ENCODE peak calls at places on chromosome 13, in ten cellular contexts. X is stimulated activated CD4-positive, alpha-beta T cell treated with anti-CD3 and anti-CD28 coated beads, Interleukin-4, amount 100 ng/mL, for 4 hours; G is ascending aorta; S is tibial artery; N is breast epithelium; J is stimulated activated naive CD8-positive, alpha-beta T cell treated with anti-CD3 and anti-CD28 coated beads, Interleukin-15, Interleukin-2, amounts not matched to agents 100 U/mL and 50 U/mL, for 24 hours; O is EL; D is central memory CD4-positive, alpha-beta T cell; A is AG09319; R is cardiac septum. K is an unnamed sample.
A peak's percentile ranks its signal among the peaks of the same experiment; 100 is the strongest.

GRCh38 chr13:99434258-99434788 is 66.9 kb upstream of the TM9SF2 start:
- DNase-seq in R (no peak), S (no peak), J (peak; percentile 79), D (peak; percentile 94), N (no peak), X (peak; percentile 52), O (no peak), G (no peak), A (no peak), K (no peak)

GRCh38 chr13:110812869-110813645 is 99.6 kb downstream of the ING1 start:
- DNase-seq in A (no peak), J (no peak), G (no peak), O (no peak), N (no peak), D (no peak), X (no peak), R (no peak), S (no peak), K (no peak)

GRCh38 chr13:98468352-98468751 is 108.6 kb downstream of the STK24 start:
- DNase-seq in R (no peak), A (no peak), S (no peak), J (no peak), D (no peak), G (no peak), N (no peak), O (no peak), X (no peak), K (no peak)

GRCh38 chr13:99983401-99984133 is 2.0 kb downstream of the ZIC2 start:
- DNase-seq in O (no peak), D (no peak), G (no peak), X (no peak), J (no peak), R (no peak), A (no peak), N (no peak), S (no peak), K (no peak)

GRCh38 chr13:91592050-91593014 is 193.9 kb downstream of the GPC5 start:
- DNase-seq in S (no peak), X (no peak), O (no peak), G (no peak), D (no peak), A (no peak), N (no peak), R (no peak), J (no peak), K (no peak)

GRCh38 chr13:40776681-40777165 is 5.7 kb upstream of the MRPS31 start:
- DNase-seq in S (no peak), R (peak; percentile 84), N (no peak), X (peak; percentile 50), D (peak; percentile 80), A (no peak), G (no peak), O (peak; percentile 79), J (peak; percentile 71), K (no peak)

GRCh38 chr13:41696163-41697003 is 239.0 kb downstream of the RGCC start:
- DNase-seq in O (peak; percentile 90), N (no peak), S (no peak), J (no peak), D (no peak), X (no peak), A (peak; percentile 54), R (no peak), G (no peak), K (no peak)

GRCh38 chr13:113357529-113357928 is 6.4 kb downstream of the GRTP1 start:
- DNase-seq in R (no peak), D (no peak), G (no peak), O (peak; percentile 54), X (no peak), J (no peak), A (no peak), S (no peak), N (no peak), K (no peak)

GRCh38 chr13:42396501-42396900 is 124.5 kb downstream of the AKAP11 start:
- DNase-seq in J (peak; percentile 69), R (no peak), G (no peak), N (no peak), A (no peak), O (no peak), X (no peak), S (no peak), D (peak; percentile 37), K (no peak)

GRCh38 chr13:92807343-92807742 is 419.3 kb upstream of the GPC6 start:
- DNase-seq in R (no peak), S (no peak), D (no peak), N (no peak), O (peak; percentile 21), G (no peak), A (no peak), J (no peak), X (no peak), K (no peak)

GRCh38 chr13:36915106-36915505 is 4.9 kb downstream of the SMAD9 start:
- DNase-seq in X (no peak), O (no peak), N (no peak), G (no peak), D (no peak), A (no peak), R (no peak), J (no peak), S (no peak), K (no peak)

GRCh38 chr13:29099781-29100406 is 279.8 kb downstream of the MTUS2 start:
- DNase-seq in S (no peak), A (no peak), J (no peak), O (no peak), N (no peak), G (no peak), D (no peak), R (no peak), X (no peak), K (no peak)

GRCh38 chr13:50340566-50341287 is 325.5 kb downstream of the KCNRG start:
- DNase-seq in N (no peak), G (no peak), D (no peak), R (no peak), J (no peak), A (no peak), O (no peak), S (no peak), X (no peak), K (no peak)

GRCh38 chr13:84405286-84405685 is 523.0 kb upstream of the SLITRK1 start:
- DNase-seq in G (no peak), O (no peak), D (no peak), A (no peak), S (no peak), R (no peak), X (no peak), N (no peak), J (no peak), K (no peak)

GRCh38 chr13:44052843-44053607 is 173.3 kb downstream of the LACC1 start:
- DNase-seq in G (peak; percentile 67), N (peak; percentile 20), R (no peak), A (peak; percentile 14), S (peak; percentile 30), J (no peak), X (no peak), D (no peak), O (peak; percentile 55), K (no peak)

GRCh38 chr13:73754727-73755292 is 379.4 kb downstream of the KLF12 start:
- DNase-seq in J (no peak), R (no peak), D (peak; percentile 33), A (peak; percentile 19), X (no peak), S (no peak), O (peak; percentile 64), N (no peak), G (no peak), K (no peak)

GRCh38 chr13:45238945-45239795 is 38.3 kb upstream of the KCTD4 start:
- DNase-seq in G (no peak), S (no peak), X (no peak), O (peak; percentile 67), N (no peak), A (no peak), J (no peak), D (no peak), R (no peak), K (no peak)

GRCh38 chr13:59452189-59452588 is 711.5 kb downstream of the DIAPH3 start:
- DNase-seq in R (no peak), J (no peak), S (peak; percentile 26), D (no peak), G (no peak), N (no peak), O (no peak), A (no peak), X (no peak), K (no peak)

GRCh38 chr13:23510979-23511735 is 59.1 kb upstream of the TNFRSF19 start:
- DNase-seq in N (no peak), X (no peak), J (no peak), S (no peak), R (no peak), D (no peak), O (peak; percentile 40), A (no peak), G (no peak), K (no peak)

GRCh38 chr13:84831666-84832657 is 949.7 kb upstream of the SLITRK1 start:
- DNase-seq in S (no peak), X (no peak), N (no peak), A (no peak), G (no peak), R (no peak), D (no peak), J (no peak), O (no peak), K (no peak)

GRCh38 chr13:101150998-101151397 is 265.3 kb downstream of the NALCN start:
- DNase-seq in R (no peak), G (no peak), O (peak; percentile 13), S (no peak), D (no peak), J (no peak), A (no peak), N (no peak), X (no peak), K (no peak)

GRCh38 chr13:40127476-40127875 is 472.0 kb downstream of the COG6 start:
- DNase-seq in A (no peak), S (no peak), X (no peak), G (no peak), N (no peak), J (no peak), D (no peak), O (no peak), R (no peak), K (no peak)

GRCh38 chr13:101714195-101714594 is 261.7 kb downstream of the ITGBL1 start:
- DNase-seq in A (no peak), J (no peak), G (no peak), R (no peak), S (no peak), N (no peak), D (no peak), X (no peak), O (no peak), K (no peak)

GRCh38 chr13:113032291-113032690 is 63.3 kb downstream of the MCF2L start:
- DNase-seq in D (no peak), S (no peak), J (no peak), X (no peak), R (no peak), O (no peak), A (no peak), N (no peak), G (no peak), K (no peak)

GRCh38 chr13:27619093-27619705 is 1.1 kb downstream of the LNX2 start:
- DNase-seq in D (no peak), X (no peak), R (no peak), N (no peak), A (no peak), G (no peak), O (no peak), S (no peak), J (no peak), K (no peak)

GRCh38 chr13:47803131-47803530 is 197.9 kb downstream of the SUCLA2 start:
- DNase-seq in G (no peak), R (no peak), N (no peak), X (no peak), J (no peak), D (no peak), A (no peak), S (no peak), O (no peak), K (no peak)

GRCh38 chr13:49643003-49643651 is 14.8 kb downstream of the ARL11 start:
- DNase-seq in X (no peak), O (no peak), G (no peak), A (no peak), J (no peak), S (no peak), R (no peak), D (no peak), N (no peak), K (no peak)